ENCODE peak calls at places on chromosomes 5 and 9, in four cellular contexts. One of them, this sample, is unnamed.
A peak's percentile ranks its signal among the peaks of the same experiment; 100 is the strongest.

GRCh38 chr5:94893404-94894145 is 275.1 kb downstream of the SLF1 start:
- DNase-seq in CD8-positive, alpha-beta T cell: no peak
- DNase-seq in Karpas-422: no peak
- DNase-seq in lung: no peak
- DNase-seq in this sample: no peak

GRCh38 chr5:94693845-94694370 is 75.4 kb downstream of the SLF1 start:
- DNase-seq in Karpas-422: no peak
- DNase-seq in CD8-positive, alpha-beta T cell: no peak
- DNase-seq in lung: no peak
- DNase-seq in this sample: no peak

GRCh38 chr9:13575558-13575957 is 296.1 kb upstream of the MPDZ start:
- DNase-seq in lung: no peak
- DNase-seq in CD8-positive, alpha-beta T cell: no peak
- DNase-seq in Karpas-422: no peak
- DNase-seq in this sample: no peak

GRCh38 chr5:111948517-111948916 is 191.5 kb upstream of the NREP start:
- DNase-seq in lung: no peak
- DNase-seq in Karpas-422: no peak
- DNase-seq in CD8-positive, alpha-beta T cell: no peak
- DNase-seq in this sample: no peak

GRCh38 chr5:14593326-14594036 is 11.9 kb downstream of the OTULINL start:
- DNase-seq in lung: no peak
- DNase-seq in CD8-positive, alpha-beta T cell: no peak
- DNase-seq in Karpas-422: no peak
- DNase-seq in this sample: no peak

GRCh38 chr5:144125163-144125726 is 45.2 kb downstream of the YIPF5 start:
- DNase-seq in lung: no peak
- DNase-seq in Karpas-422: no peak
- DNase-seq in CD8-positive, alpha-beta T cell: no peak
- DNase-seq in this sample: peak; percentile 78

GRCh38 chr9:9246726-9247125 is 1366.1 kb downstream of the PTPRD start:
- DNase-seq in CD8-positive, alpha-beta T cell: no peak
- DNase-seq in Karpas-422: no peak
- DNase-seq in lung: no peak
- DNase-seq in this sample: no peak

GRCh38 chr5:143562935-143563334 is 159.4 kb upstream of the NR3C1 start:
- DNase-seq in lung: peak; percentile 36
- DNase-seq in CD8-positive, alpha-beta T cell: no peak
- DNase-seq in Karpas-422: no peak
- DNase-seq in this sample: peak; percentile 91

GRCh38 chr9:73573235-73573634 is 421.6 kb downstream of the ANXA1 start:
- DNase-seq in Karpas-422: no peak
- DNase-seq in lung: no peak
- DNase-seq in CD8-positive, alpha-beta T cell: no peak
- DNase-seq in this sample: no peak

GRCh38 chr5:132190161-132190817 is 37.4 kb downstream of the P4HA2 start:
- DNase-seq in CD8-positive, alpha-beta T cell: no peak
- DNase-seq in lung: no peak
- DNase-seq in Karpas-422: peak; percentile 80
- DNase-seq in this sample: peak; percentile 41

GRCh38 chr5:96144289-96144688 is 182.6 kb upstream of the ELL2 start:
- DNase-seq in Karpas-422: no peak
- DNase-seq in CD8-positive, alpha-beta T cell: no peak
- DNase-seq in lung: no peak
- DNase-seq in this sample: no peak

GRCh38 chr9:96061293-96061987 is 185.9 kb downstream of the ERCC6L2 start:
- DNase-seq in CD8-positive, alpha-beta T cell: peak; percentile 19
- DNase-seq in lung: no peak
- DNase-seq in Karpas-422: peak; percentile 73
- DNase-seq in this sample: peak; percentile 30

GRCh38 chr5:31408814-31409213 is 123.1 kb downstream of the DROSHA start:
- DNase-seq in Karpas-422: no peak
- DNase-seq in lung: no peak
- DNase-seq in CD8-positive, alpha-beta T cell: no peak
- DNase-seq in this sample: peak; percentile 42

GRCh38 chr5:14659821-14660607 is 4.5 kb upstream of the OTULIN start:
- DNase-seq in lung: no peak
- DNase-seq in Karpas-422: no peak
- DNase-seq in CD8-positive, alpha-beta T cell: no peak
- DNase-seq in this sample: peak; percentile 83

GRCh38 chr5:137498736-137499505 is at the start of gene SPOCK1:
- DNase-seq in lung: peak; percentile 46
- DNase-seq in Karpas-422: peak; percentile 65
- DNase-seq in CD8-positive, alpha-beta T cell: no peak
- DNase-seq in this sample: peak; percentile 84

GRCh38 chr5:35884125-35884788 is 27.6 kb downstream of the IL7R start:
- DNase-seq in Karpas-422: no peak
- DNase-seq in CD8-positive, alpha-beta T cell: no peak
- DNase-seq in lung: no peak
- DNase-seq in this sample: peak; percentile 60

GRCh38 chr5:146516151-146516475 is at the start of gene GPR151:
- DNase-seq in Karpas-422: peak; percentile 72
- DNase-seq in lung: no peak
- DNase-seq in CD8-positive, alpha-beta T cell: no peak
- DNase-seq in this sample: no peak

GRCh38 chr9:107486674-107487520 is 2.7 kb downstream of the KLF4 start:
- DNase-seq in Karpas-422: no peak
- DNase-seq in lung: peak; percentile 29
- DNase-seq in CD8-positive, alpha-beta T cell: no peak
- DNase-seq in this sample: no peak
- H3K4me3 ChIP-seq in Karpas-422: no peak overlapping the region
- H3K4me3 ChIP-seq in lung: peak overlapping the region; percentile 90
- H3K4me3 ChIP-seq in CD8-positive, alpha-beta T cell: no peak overlapping the region
- H3K4me3 ChIP-seq in this sample: no peak overlapping the region

DNA sequence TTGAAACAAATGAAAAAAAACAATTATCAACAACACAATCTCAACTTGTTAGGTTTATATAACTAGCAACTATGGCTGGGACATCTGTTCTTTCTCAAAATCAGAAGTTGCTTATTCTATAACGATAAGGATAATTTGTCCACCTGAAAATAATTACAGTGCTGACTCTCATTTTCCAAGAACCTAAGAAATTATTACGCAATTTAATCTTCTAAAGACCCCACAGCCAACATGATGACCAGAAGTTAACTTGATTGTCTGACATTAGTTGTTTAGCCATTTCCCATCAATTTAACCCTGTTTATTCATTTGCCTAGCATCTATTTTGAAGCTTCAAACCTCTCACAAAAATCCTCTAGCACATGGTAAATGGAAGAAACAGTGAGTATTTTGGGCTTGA is 293.8 kb downstream of the ELAVL2 start:
- DNase-seq in Karpas-422: no peak
- DNase-seq in CD8-positive, alpha-beta T cell: no peak
- DNase-seq in lung: no peak
- DNase-seq in this sample: no peak
- H3K36me3 ChIP-seq in Karpas-422: no peaks in the 10 kb centered on the region
- H3K36me3 ChIP-seq in CD8-positive, alpha-beta T cell: no peaks in the 10 kb centered on the region
- H3K36me3 ChIP-seq in lung: no peaks in the 10 kb centered on the region
- H3K36me3 ChIP-seq in this sample: no peaks in the 10 kb centered on the region

GRCh38 chr5:139248826-139249453 is 44.6 kb upstream of the MATR3 start:
- DNase-seq in CD8-positive, alpha-beta T cell: no peak
- DNase-seq in Karpas-422: no peak
- DNase-seq in lung: no peak
- DNase-seq in this sample: no peak
- H3K4me3 ChIP-seq in CD8-positive, alpha-beta T cell: no peak overlapping the region
- H3K4me3 ChIP-seq in Karpas-422: no peak overlapping the region
- H3K4me3 ChIP-seq in lung: no peak overlapping the region
- H3K4me3 ChIP-seq in this sample: no peak overlapping the region

GRCh38 chr5:179959627-179960026 is 51.9 kb upstream of the TBC1D9B start:
- DNase-seq in Karpas-422: no peak
- DNase-seq in lung: peak; percentile 40
- DNase-seq in CD8-positive, alpha-beta T cell: no peak
- DNase-seq in this sample: no peak

GRCh38 chr5:179964015-179964414 is 56.3 kb upstream of the TBC1D9B start:
- DNase-seq in CD8-positive, alpha-beta T cell: no peak
- DNase-seq in Karpas-422: no peak
- DNase-seq in lung: no peak
- DNase-seq in this sample: no peak

GRCh38 chr5:179955630-179956029 is 47.9 kb upstream of the TBC1D9B start:
- DNase-seq in CD8-positive, alpha-beta T cell: no peak
- DNase-seq in Karpas-422: no peak
- DNase-seq in lung: no peak
- DNase-seq in this sample: no peak

GRCh38 chr5:179963375-179963774 is 55.7 kb upstream of the TBC1D9B start:
- DNase-seq in Karpas-422: no peak
- DNase-seq in lung: no peak
- DNase-seq in CD8-positive, alpha-beta T cell: no peak
- DNase-seq in this sample: no peak

DNA sequence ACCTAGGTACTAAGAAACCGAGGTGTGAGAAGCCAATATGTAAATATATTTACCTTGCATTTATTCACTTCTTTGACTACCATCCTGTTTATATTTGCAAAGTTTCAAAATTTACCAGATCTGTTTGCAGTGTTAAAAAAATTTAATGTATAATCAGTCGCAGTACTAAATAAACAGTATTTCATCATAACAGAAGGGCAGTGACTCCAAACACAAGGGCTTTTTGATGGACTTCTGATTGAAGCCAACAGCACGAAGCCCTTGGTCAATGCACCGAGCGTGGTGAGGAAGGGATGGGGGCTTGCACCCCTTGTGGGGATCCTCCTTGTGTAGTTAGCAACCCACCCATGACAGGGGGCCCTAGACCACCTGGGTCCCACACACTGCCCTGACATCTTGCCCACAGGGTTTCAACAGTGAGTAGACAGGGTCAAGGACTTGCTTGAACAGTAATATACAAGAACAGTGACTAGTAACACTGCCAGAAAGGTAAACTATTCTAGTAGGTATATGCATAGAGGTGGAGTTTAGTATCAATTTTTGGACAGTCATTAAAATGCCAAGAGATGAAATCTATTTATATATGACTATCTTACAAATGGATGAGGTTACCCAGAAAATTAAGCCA is 52.6 kb upstream of the TBC1D9B start:
- DNase-seq in Karpas-422: no peak
- DNase-seq in lung: no peak
- DNase-seq in CD8-positive, alpha-beta T cell: no peak
- DNase-seq in this sample: no peak
- H3K36me3 ChIP-seq in Karpas-422: no peaks in the 10 kb centered on the region
- H3K36me3 ChIP-seq in lung: peaks cover 7% of the 10 kb centered on the region
- H3K36me3 ChIP-seq in CD8-positive, alpha-beta T cell: no peaks in the 10 kb centered on the region
- H3K36me3 ChIP-seq in this sample: peaks cover 3% of the 10 kb centered on the region

DNA sequence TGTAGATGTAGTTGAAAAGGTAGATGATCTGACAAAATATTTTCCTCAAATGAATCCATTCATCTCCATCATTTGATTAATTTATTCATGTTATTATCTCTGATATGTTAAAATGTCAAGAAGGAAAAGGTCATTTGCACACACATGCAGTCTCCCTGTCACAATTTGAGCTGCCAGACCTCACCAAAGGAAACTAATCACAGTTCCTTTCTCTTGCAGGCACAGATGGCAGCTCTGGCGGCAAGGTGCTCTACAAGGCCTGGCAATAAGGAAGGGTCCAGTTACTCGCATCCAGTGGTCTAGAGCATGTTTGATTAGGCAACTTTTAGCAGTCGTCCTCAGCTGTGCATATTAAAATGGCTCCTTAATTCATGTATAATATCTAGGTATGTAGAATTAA is 120.1 kb downstream of the FEM1C start:
- DNase-seq in Karpas-422: no peak
- DNase-seq in CD8-positive, alpha-beta T cell: no peak
- DNase-seq in lung: no peak
- DNase-seq in this sample: no peak
- H3K4me3 ChIP-seq in Karpas-422: no peak overlapping the region
- H3K4me3 ChIP-seq in CD8-positive, alpha-beta T cell: no peak overlapping the region
- H3K4me3 ChIP-seq in lung: no peak overlapping the region
- H3K4me3 ChIP-seq in this sample: no peak overlapping the region

GRCh38 chr9:134515026-134515821 is 126.4 kb upstream of the COL5A1 start:
- DNase-seq in CD8-positive, alpha-beta T cell: no peak
- DNase-seq in Karpas-422: no peak
- DNase-seq in lung: no peak
- DNase-seq in this sample: no peak

GRCh38 chr9:134519403-134520070 is 122.1 kb upstream of the COL5A1 start:
- DNase-seq in Karpas-422: no peak
- DNase-seq in CD8-positive, alpha-beta T cell: no peak
- DNase-seq in lung: no peak
- DNase-seq in this sample: no peak

GRCh38 chr9:134517069-134517680 is 124.4 kb upstream of the COL5A1 start:
- DNase-seq in lung: no peak
- DNase-seq in Karpas-422: no peak
- DNase-seq in CD8-positive, alpha-beta T cell: no peak
- DNase-seq in this sample: no peak

GRCh38 chr9:134518004-134518606 is 123.5 kb upstream of the COL5A1 start:
- DNase-seq in CD8-positive, alpha-beta T cell: no peak
- DNase-seq in lung: no peak
- DNase-seq in Karpas-422: no peak
- DNase-seq in this sample: no peak

DNA sequence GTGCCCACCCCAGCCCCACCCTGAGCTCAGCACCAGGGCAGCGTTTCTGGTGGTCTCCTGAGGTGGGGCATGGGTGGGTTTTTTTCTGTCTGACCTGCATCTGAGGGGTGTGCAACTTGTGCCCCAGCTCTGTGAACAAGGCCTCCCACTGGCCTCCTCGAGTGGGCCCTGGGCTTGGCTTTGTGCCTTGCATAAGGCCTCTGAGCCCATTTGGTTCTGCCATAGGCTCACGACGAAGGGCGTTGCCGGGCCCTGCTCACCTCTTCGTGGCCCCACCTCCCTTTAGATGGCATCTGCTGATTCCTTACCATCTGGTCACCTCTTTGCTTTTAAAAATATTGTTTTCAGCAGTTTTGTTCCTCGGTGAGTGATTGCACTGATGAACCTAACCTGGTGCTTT is 127.1 kb upstream of the COL5A1 start:
- DNase-seq in CD8-positive, alpha-beta T cell: no peak
- DNase-seq in lung: no peak
- DNase-seq in Karpas-422: no peak
- DNase-seq in this sample: no peak
- H3K36me3 ChIP-seq in CD8-positive, alpha-beta T cell: no peaks in the 10 kb centered on the region
- H3K36me3 ChIP-seq in lung: no peaks in the 10 kb centered on the region
- H3K36me3 ChIP-seq in Karpas-422: no peaks in the 10 kb centered on the region
- H3K36me3 ChIP-seq in this sample: no peaks in the 10 kb centered on the region

GRCh38 chr9:18863821-18864220 is 169.2 kb downstream of the SAXO1 start:
- DNase-seq in CD8-positive, alpha-beta T cell: no peak
- DNase-seq in Karpas-422: no peak
- DNase-seq in lung: no peak
- DNase-seq in this sample: no peak

GRCh38 chr9:18865542-18865941 is 167.5 kb downstream of the SAXO1 start:
- DNase-seq in lung: no peak
- DNase-seq in Karpas-422: no peak
- DNase-seq in CD8-positive, alpha-beta T cell: no peak
- DNase-seq in this sample: peak; percentile 61

GRCh38 chr9:18864516-18864915 is 168.5 kb downstream of the SAXO1 start:
- DNase-seq in CD8-positive, alpha-beta T cell: no peak
- DNase-seq in Karpas-422: no peak
- DNase-seq in lung: no peak
- DNase-seq in this sample: no peak

GRCh38 chr9:18874069-18874468 is 158.9 kb downstream of the SAXO1 start:
- DNase-seq in Karpas-422: no peak
- DNase-seq in CD8-positive, alpha-beta T cell: no peak
- DNase-seq in lung: no peak
- DNase-seq in this sample: no peak

GRCh38 chr9:18869725-18870124 is 163.3 kb downstream of the SAXO1 start:
- DNase-seq in Karpas-422: no peak
- DNase-seq in CD8-positive, alpha-beta T cell: no peak
- DNase-seq in lung: no peak
- DNase-seq in this sample: no peak
- H3K4me3 ChIP-seq in Karpas-422: no peak overlapping the region
- H3K4me3 ChIP-seq in CD8-positive, alpha-beta T cell: no peak overlapping the region
- H3K4me3 ChIP-seq in lung: no peak overlapping the region
- H3K4me3 ChIP-seq in this sample: no peak overlapping the region

This sample was measured in MG63.